ENCODE peak calls at places on chromosomes 12 and 14, in six cellular contexts. D, C, W, E, T and M are unnamed samples.

GRCh38 chr12:92915365-92915764 is 13.7 kb downstream of the EEA1 start:
- DNase-seq in D (no peak), C (no peak), W (no peak), E (no peak), T (no peak), M (no peak)

GRCh38 chr12:92502417-92503028 is 200.3 kb upstream of the PLEKHG7 start:
- DNase-seq in D (no peak), C (no peak), W (no peak), E (no peak), T (peak; percentile 55), M (no peak)

GRCh38 chr12:76030378-76031080 is 1.0 kb downstream of the PHLDA1 start:
- DNase-seq in D (peak; percentile 77), C (peak; percentile 67), W (no peak), E (peak; percentile 47), T (peak; percentile 21), M (no peak)

GRCh38 chr14:80164991-80165390 is 46.3 kb downstream of the DIO2 start:
- DNase-seq in D (no peak), C (no peak), W (no peak), E (peak; percentile 19), T (no peak), M (no peak)

GRCh38 chr14:96130854-96131253 is 73.8 kb upstream of the BDKRB2 start:
- DNase-seq in D (no peak), C (no peak), W (no peak), E (peak; percentile 43), T (no peak), M (no peak)

GRCh38 chr14:31080489-31080888 is 54.3 kb upstream of the STRN3 start:
- DNase-seq in D (no peak), C (no peak), W (no peak), E (no peak), T (no peak), M (no peak)

GRCh38 chr14:75562048-75562447 is 16.4 kb upstream of the FLVCR2 start:
- DNase-seq in D (peak; percentile 81), C (no peak), W (no peak), E (peak; percentile 38), T (no peak), M (no peak)

GRCh38 chr12:86445361-86445760 is 189.2 kb upstream of the MGAT4C start:
- DNase-seq in D (no peak), C (no peak), W (no peak), E (peak; percentile 53), T (no peak), M (no peak)

GRCh38 chr14:41607119-41607785 is 576 bp downstream of the LRFN5 start:
- DNase-seq in D (no peak), C (peak; percentile 29), W (no peak), E (peak; percentile 4), T (no peak), M (no peak)

GRCh38 chr14:102580552-102581110 is 11.8 kb upstream of the RCOR1 start:
- DNase-seq in D (no peak), C (peak; percentile 38), W (no peak), E (peak; percentile 68), T (no peak), M (no peak)

GRCh38 chr14:26370118-26370517 is 227.7 kb downstream of the NOVA1 start:
- DNase-seq in D (no peak), C (no peak), W (peak; percentile 32), E (no peak), T (no peak), M (no peak)

GRCh38 chr14:65303185-65303901 is 109.2 kb upstream of the FUT8 start:
- DNase-seq in D (peak; percentile 45), C (no peak), W (no peak), E (peak; percentile 53), T (no peak), M (no peak)

GRCh38 chr14:99321236-99321925 is 49.4 kb upstream of the BCL11B start:
- DNase-seq in D (no peak), C (no peak), W (no peak), E (no peak), T (no peak), M (no peak)

GRCh38 chr14:74324945-74325361 is 22.2 kb upstream of the ABCD4 start:
- DNase-seq in D (no peak), C (peak; percentile 62), W (peak; percentile 40), E (peak; percentile 61), T (peak; percentile 56), M (no peak)

GRCh38 chr14:26828741-26829140 is 230.9 kb upstream of the NOVA1 start:
- DNase-seq in D (no peak), C (no peak), W (no peak), E (no peak), T (no peak), M (no peak)

GRCh38 chr14:105989746-105990302 is 463.4 kb downstream of the TMEM121 start:
- DNase-seq in D (peak; percentile 55), C (no peak), W (no peak), E (peak; percentile 6), T (no peak), M (no peak)

GRCh38 chr14:89121961-89122675 is 294.9 kb downstream of the FOXN3 start:
- DNase-seq in D (no peak), C (no peak), W (no peak), E (no peak), T (peak; percentile 44), M (no peak)

GRCh38 chr14:56594428-56594827 is 14.8 kb downstream of the TMEM260 start:
- DNase-seq in D (no peak), C (no peak), W (no peak), E (no peak), T (no peak), M (no peak)

GRCh38 chr12:52603314-52603713 is 2.1 kb upstream of the KRT72 start:
- DNase-seq in D (peak; percentile 14), C (no peak), W (no peak), E (peak; percentile 34), T (no peak), M (no peak)

GRCh38 chr12:26198742-26199141 is 3.4 kb downstream of the SSPN start:
- DNase-seq in D (no peak), C (no peak), W (no peak), E (peak; percentile 82), T (no peak), M (no peak)

GRCh38 chr12:88658009-88658408 is 77.7 kb upstream of the KITLG start:
- DNase-seq in D (no peak), C (no peak), W (no peak), E (peak; percentile 9), T (no peak), M (no peak)

GRCh38 chr12:54125950-54126695 is 62.7 kb downstream of the SMUG1 start:
- DNase-seq in D (no peak), C (no peak), W (no peak), E (no peak), T (no peak), M (no peak)

GRCh38 chr14:22849212-22849819 is 12.9 kb downstream of the MMP14 start:
- DNase-seq in D (no peak), C (peak; percentile 22), W (no peak), E (no peak), T (no peak), M (peak; percentile 80)

GRCh38 chr12:93098077-93098476 is 169.0 kb upstream of the EEA1 start:
- DNase-seq in D (peak; percentile 79), C (no peak), W (no peak), E (peak; percentile 81), T (peak; percentile 89), M (no peak)

GRCh38 chr14:89041245-89041585 is 216.8 kb downstream of the TTC8 start:
- DNase-seq in D (no peak), C (no peak), W (no peak), E (no peak), T (peak; percentile 57), M (no peak)

GRCh38 chr12:111209779-111210178 is 159.1 kb downstream of the PHETA1 start:
- DNase-seq in D (no peak), C (no peak), W (no peak), E (no peak), T (no peak), M (no peak)

GRCh38 chr12:114032801-114033200 is 66.7 kb upstream of the RBM19 start:
- DNase-seq in D (no peak), C (no peak), W (no peak), E (no peak), T (no peak), M (no peak)

GRCh38 chr12:40208707-40209106 is 16.1 kb upstream of the LRRK2 start:
- DNase-seq in D (no peak), C (no peak), W (no peak), E (no peak), T (no peak), M (no peak)

GRCh38 chr14:52355016-52355430 is 40.9 kb downstream of the PTGER2 start:
- DNase-seq in D (no peak), C (no peak), W (peak; percentile 95), E (peak; percentile 97), T (peak; percentile 34), M (no peak)

GRCh38 chr12:219891-220352 is 6.0 kb upstream of the SLC6A12 start:
- DNase-seq in D (peak; percentile 82), C (peak; percentile 89), W (no peak), E (peak; percentile 78), T (peak; percentile 89), M (no peak)

GRCh38 chr14:93332032-93332852 is 594 bp downstream of the BTBD7 start:
- DNase-seq in D (no peak), C (peak; percentile 86), W (no peak), E (peak; percentile 68), T (peak; percentile 42), M (no peak)

GRCh38 chr12:81992461-81992860 is 233.3 kb upstream of the PPFIA2 start:
- DNase-seq in D (peak; percentile 17), C (peak; percentile 34), W (no peak), E (no peak), T (peak; percentile 13), M (no peak)

GRCh38 chr12:49046129-49046895 is 14.3 kb downstream of the KMT2D start:
- DNase-seq in D (no peak), C (no peak), W (no peak), E (no peak), T (no peak), M (no peak)

GRCh38 chr14:90017371-90017770 is 44.4 kb upstream of the KCNK13 start:
- DNase-seq in D (no peak), C (no peak), W (no peak), E (no peak), T (no peak), M (no peak)

GRCh38 chr14:61041704-61042103 is 60.7 kb downstream of the SLC38A6 start:
- DNase-seq in D (no peak), C (no peak), W (no peak), E (no peak), T (no peak), M (no peak)

GRCh38 chr12:100926669-100927248 is 132.2 kb downstream of the ANO4 start:
- DNase-seq in D (no peak), C (no peak), W (peak; percentile 18), E (peak; percentile 62), T (peak; percentile 11), M (no peak)

GRCh38 chr12:66077542-66077941 is 53.0 kb downstream of the LLPH start:
- DNase-seq in D (no peak), C (no peak), W (no peak), E (no peak), T (no peak), M (no peak)

GRCh38 chr14:101476931-101477553 is 84.3 kb upstream of the DIO3 start:
- DNase-seq in D (no peak), C (no peak), W (no peak), E (no peak), T (no peak), M (peak; percentile 93)